ENCODE peak calls at places on chromosomes 16 and 17, in four cellular contexts. One of them, this sample, is unnamed.

GRCh38 chr16:47887496-47887895 is 268.3 kb downstream of the ABCC12 start:
- DNase-seq in HepG2: no peak
- DNase-seq in HCT116: no peak
- DNase-seq in K562: no peak
- DNase-seq in this sample: no peak

GRCh38 chr17:18182978-18183333 is 672 bp upstream of the ALKBH5 start:
- DNase-seq in HCT116: no peak
- DNase-seq in K562: peak
- DNase-seq in HepG2: no peak
- DNase-seq in this sample: no peak

GRCh38 chr17:61440697-61441096 is 11.5 kb upstream of the TBX4 start:
- DNase-seq in K562: no peak
- DNase-seq in HCT116: no peak
- DNase-seq in HepG2: no peak
- DNase-seq in this sample: no peak

GRCh38 chr16:73023752-73024570 is 24.0 kb downstream of the ZFHX3 start:
- DNase-seq in HCT116: no peak
- DNase-seq in K562: no peak
- DNase-seq in HepG2: peak
- DNase-seq in this sample: no peak

GRCh38 chr17:10295728-10296343 is 77.0 kb downstream of the MYH13 start:
- DNase-seq in K562: peak
- DNase-seq in HCT116: peak
- DNase-seq in HepG2: peak
- DNase-seq in this sample: peak

GRCh38 chr17:1493291-1493980 is 950 bp upstream of the MYO1C start:
- DNase-seq in K562: no peak
- DNase-seq in HCT116: no peak
- DNase-seq in HepG2: no peak
- DNase-seq in this sample: no peak

GRCh38 chr16:14658063-14658462 is 25.3 kb downstream of the BFAR start:
- DNase-seq in K562: peak
- DNase-seq in HCT116: no peak
- DNase-seq in HepG2: no peak
- DNase-seq in this sample: no peak

GRCh38 chr17:31811021-31811565 is 48.0 kb downstream of the COPRS start:
- DNase-seq in HCT116: no peak
- DNase-seq in K562: no peak
- DNase-seq in HepG2: no peak
- DNase-seq in this sample: no peak

GRCh38 chr17:73192219-73192893 is 499 bp upstream of the COG1 start:
- DNase-seq in HCT116: peak
- DNase-seq in HepG2: peak
- DNase-seq in K562: peak
- DNase-seq in this sample: no peak

GRCh38 chr17:48593126-48593829 is at the start of gene HOXB5:
- DNase-seq in HCT116: no peak
- DNase-seq in HepG2: no peak
- DNase-seq in K562: no peak
- DNase-seq in this sample: no peak

GRCh38 chr17:22695228-22695619 is 1002.9 kb downstream of the KCNJ18 start:
- DNase-seq in HCT116: no peak
- DNase-seq in K562: no peak
- DNase-seq in HepG2: no peak
- DNase-seq in this sample: no peak

GRCh38 chr16:81473066-81473488 is 28.5 kb downstream of the CMIP start:
- DNase-seq in K562: no peak
- DNase-seq in HCT116: no peak
- DNase-seq in HepG2: no peak
- DNase-seq in this sample: no peak

GRCh38 chr17:74245145-74245817 is 28.8 kb upstream of the DNAI2 start:
- DNase-seq in HCT116: no peak
- DNase-seq in K562: no peak
- DNase-seq in HepG2: no peak
- DNase-seq in this sample: no peak

DNA sequence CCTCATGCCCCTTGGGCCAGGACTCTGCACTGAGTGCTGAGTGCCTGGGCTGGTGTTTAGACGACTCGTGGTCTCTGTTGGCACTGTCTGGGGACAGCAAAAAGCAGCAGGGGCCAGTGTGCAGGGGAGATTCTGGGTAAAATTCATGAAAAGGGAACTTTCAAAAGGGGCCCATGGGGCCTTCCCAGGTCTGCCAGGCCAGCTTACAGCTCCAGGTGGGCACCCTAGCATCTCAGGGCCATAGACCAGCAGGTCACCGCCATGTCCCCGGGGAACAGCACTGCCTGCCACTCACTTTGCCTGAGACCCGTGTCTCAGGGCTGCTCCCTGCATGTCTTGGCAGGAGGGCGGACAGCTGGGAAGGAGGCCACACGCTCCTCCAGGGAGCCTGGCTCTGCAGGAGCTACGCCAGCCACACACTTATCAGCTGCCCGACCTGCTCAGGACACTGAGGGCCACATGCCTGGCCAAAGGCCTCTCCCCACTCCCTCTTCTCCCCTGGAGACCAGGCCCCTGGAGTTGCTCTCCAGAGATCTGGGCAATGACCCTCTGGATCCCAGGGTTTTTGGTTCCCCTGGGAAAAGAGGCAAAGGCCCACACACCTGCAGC is 8.8 kb upstream of the FASN start:
- DNase-seq in K562: no peak
- DNase-seq in HCT116: no peak
- DNase-seq in HepG2: no peak
- DNase-seq in this sample: no peak
- H3K4me3 ChIP-seq in K562: no peak
- H3K4me3 ChIP-seq in HCT116: peak
- H3K4me3 ChIP-seq in HepG2: peak
- H3K4me3 ChIP-seq in this sample: no peak

DNA sequence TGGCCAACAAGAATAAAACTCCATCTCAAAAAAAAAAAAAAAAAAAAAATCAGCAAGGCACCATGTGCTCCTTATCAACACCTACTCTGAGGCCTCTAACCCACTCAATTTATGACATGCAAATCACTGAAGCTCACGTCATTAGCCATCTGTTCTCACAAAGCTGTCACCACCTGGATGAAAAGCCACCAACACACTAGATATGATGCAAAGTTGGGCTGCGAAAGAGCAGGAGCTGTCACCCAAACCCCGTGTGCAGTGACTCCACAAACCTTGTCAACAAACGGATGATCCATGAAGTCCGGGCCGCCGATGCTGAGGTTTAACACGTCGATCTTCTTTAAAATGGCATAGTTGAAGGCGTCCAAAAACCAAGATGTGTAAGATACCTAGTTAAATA is 25.3 kb downstream of the MBTPS1 start:
- DNase-seq in HCT116: no peak
- DNase-seq in HepG2: no peak
- DNase-seq in K562: no peak
- DNase-seq in this sample: no peak
- TF ChIP-seq TCF7L2 in HCT116: no peak
- TF ChIP-seq TCF7L2 in HepG2: no peak
- TF ChIP-seq TCF7L2 in K562: no peak
- TF ChIP-seq TCF7L2 in this sample: no peak

GRCh38 chr17:8122391-8122922 is 1.4 kb downstream of the HES7 start:
- DNase-seq in K562: no peak
- DNase-seq in HCT116: no peak
- DNase-seq in HepG2: no peak
- DNase-seq in this sample: no peak
- H3K4me3 ChIP-seq in K562: peak
- H3K4me3 ChIP-seq in HCT116: peak
- H3K4me3 ChIP-seq in HepG2: peak
- H3K4me3 ChIP-seq in this sample: peak

GRCh38 chr17:19341641-19342610 is 20.6 kb downstream of the B9D1 start:
- DNase-seq in K562: no peak
- DNase-seq in HCT116: no peak
- DNase-seq in HepG2: no peak
- DNase-seq in this sample: no peak
- TF ChIP-seq TCF7L2 in K562: no peak
- TF ChIP-seq TCF7L2 in HCT116: no peak
- TF ChIP-seq TCF7L2 in HepG2: no peak
- TF ChIP-seq TCF7L2 in this sample: no peak

DNA sequence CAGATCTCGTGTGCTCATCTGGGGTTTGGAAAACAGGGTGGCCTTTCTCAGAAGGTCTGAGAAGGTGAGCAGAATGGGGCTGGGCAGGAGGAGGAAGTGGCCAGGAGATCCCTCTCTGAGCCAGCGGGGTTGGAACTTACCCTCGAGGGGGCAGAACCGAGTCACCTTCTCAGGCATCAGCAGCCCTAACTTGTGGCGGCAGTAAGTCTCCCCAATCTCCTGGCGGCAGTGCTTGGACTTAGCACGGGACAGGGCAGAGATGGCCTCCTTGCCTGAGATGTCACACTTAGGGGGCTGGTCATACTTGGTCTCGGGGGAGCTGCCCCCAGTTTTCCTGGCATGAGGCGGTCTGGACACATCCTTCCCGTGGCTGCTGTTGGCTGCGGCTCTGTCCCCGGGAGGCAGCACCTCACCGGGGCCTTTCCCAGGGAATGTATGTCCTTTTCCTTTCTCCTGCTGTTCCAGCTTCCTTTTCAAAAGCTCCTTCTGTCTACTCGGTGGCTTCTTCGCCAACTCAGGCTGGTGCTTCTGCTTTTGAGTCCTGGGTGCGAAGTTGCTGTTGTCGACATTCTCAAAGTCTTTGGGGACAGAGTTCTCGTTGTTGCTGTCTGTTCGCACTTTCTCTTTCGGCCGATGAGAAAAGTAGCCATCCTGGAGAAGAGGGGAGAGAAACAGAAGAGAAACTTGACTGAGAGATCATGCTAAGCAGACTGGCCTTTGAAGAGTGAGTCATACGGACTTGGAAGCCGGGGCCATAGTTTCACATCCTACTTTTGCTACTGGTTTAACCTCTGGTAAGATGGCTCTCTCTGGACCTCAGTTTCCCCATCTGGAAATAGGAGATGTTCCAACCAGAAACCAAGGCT is 211.7 kb downstream of the XYLT1 start:
- DNase-seq in HepG2: no peak
- DNase-seq in K562: peak
- DNase-seq in HCT116: no peak
- DNase-seq in this sample: no peak
- H3K4me3 ChIP-seq in HepG2: no peak
- H3K4me3 ChIP-seq in K562: no peak
- H3K4me3 ChIP-seq in HCT116: no peak
- H3K4me3 ChIP-seq in this sample: no peak

GRCh38 chr17:16988749-16989229 is 16.9 kb upstream of the TNFRSF13B start:
- DNase-seq in HCT116: no peak
- DNase-seq in HepG2: no peak
- DNase-seq in K562: no peak
- DNase-seq in this sample: no peak
- TF ChIP-seq TCF7L2 in HCT116: no peak
- TF ChIP-seq TCF7L2 in HepG2: no peak
- TF ChIP-seq TCF7L2 in K562: no peak
- TF ChIP-seq TCF7L2 in this sample: no peak

GRCh38 chr17:78384479-78385175 is 6.2 kb downstream of the PGS1 start:
- DNase-seq in K562: no peak
- DNase-seq in HCT116: no peak
- DNase-seq in HepG2: no peak
- DNase-seq in this sample: no peak

GRCh38 chr17:78391051-78391431 is 12.6 kb downstream of the PGS1 start:
- DNase-seq in K562: no peak
- DNase-seq in HCT116: no peak
- DNase-seq in HepG2: no peak
- DNase-seq in this sample: no peak

GRCh38 chr17:78390241-78391050 is 12.0 kb downstream of the PGS1 start:
- DNase-seq in HCT116: no peak
- DNase-seq in HepG2: no peak
- DNase-seq in K562: no peak
- DNase-seq in this sample: no peak

GRCh38 chr17:78391843-78392242 is 13.4 kb downstream of the PGS1 start:
- DNase-seq in HepG2: no peak
- DNase-seq in HCT116: peak
- DNase-seq in K562: no peak
- DNase-seq in this sample: no peak

DNA sequence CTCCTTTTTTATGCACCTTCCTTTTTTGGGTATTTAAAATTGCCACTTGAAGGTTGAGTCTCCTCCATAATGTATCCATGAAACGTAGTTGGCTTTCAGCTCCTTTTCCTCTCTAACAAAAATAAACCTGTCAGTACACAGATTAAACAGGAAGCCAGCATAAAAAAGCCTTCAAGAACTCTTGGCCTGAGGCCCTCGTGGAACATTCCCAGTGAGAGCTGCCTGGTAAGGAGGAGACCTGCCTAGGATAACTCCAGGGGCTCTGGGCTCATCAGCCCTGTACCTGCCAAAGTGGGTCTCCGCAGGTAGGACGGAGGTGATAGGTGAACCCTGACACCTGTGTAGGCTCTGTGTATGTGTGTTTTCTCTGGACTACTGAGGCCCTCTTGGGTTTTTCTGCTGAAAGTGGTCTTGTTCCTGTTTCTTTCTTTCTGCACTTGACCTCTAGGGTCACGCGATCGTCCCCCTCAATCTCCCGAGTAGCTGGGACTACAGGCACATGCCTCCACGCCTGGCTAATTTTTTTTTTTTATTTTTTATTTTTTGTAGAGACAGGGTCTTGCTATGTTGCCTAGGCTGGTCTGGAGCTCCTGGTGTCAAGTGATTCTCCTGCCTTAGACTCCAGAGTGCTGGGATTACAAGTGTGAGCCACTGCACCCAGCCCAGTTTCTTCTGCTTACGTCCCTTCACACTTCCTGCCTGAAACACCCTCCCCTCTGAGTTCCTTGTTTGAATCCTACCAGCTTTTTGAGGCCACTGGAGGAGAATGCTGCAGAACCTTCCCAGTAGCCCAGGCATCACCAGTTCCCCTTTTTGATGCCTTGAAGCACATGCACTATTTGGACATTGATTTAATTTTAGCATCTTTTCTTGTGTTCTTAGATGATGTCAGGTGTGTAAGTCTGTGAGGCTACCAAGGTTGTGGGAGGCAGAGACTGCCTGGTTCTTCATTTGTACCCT is 9.8 kb downstream of the PGS1 start:
- DNase-seq in K562: no peak
- DNase-seq in HepG2: no peak
- DNase-seq in HCT116: no peak
- DNase-seq in this sample: no peak
- H3K4me3 ChIP-seq in K562: no peak
- H3K4me3 ChIP-seq in HepG2: no peak
- H3K4me3 ChIP-seq in HCT116: no peak
- H3K4me3 ChIP-seq in this sample: no peak